ENCODE peak calls at places on chromosome 11, in four cellular contexts. One of them, this sample, is unnamed.
A peak's percentile ranks its signal among the peaks of the same experiment; 100 is the strongest.

GRCh38 chr11:69113646-69114340 is 41.9 kb upstream of the SMIM38 start:
- DNase-seq in sigmoid colon: no peak
- DNase-seq in lung: no peak
- DNase-seq in GM23338: no peak
- DNase-seq in this sample: no peak

GRCh38 chr11:63020671-63021255 is 5.1 kb upstream of the SLC22A8 start:
- DNase-seq in lung: no peak
- DNase-seq in GM23338: peak; percentile 86
- DNase-seq in sigmoid colon: no peak
- DNase-seq in this sample: no peak

GRCh38 chr11:130891326-130891725 is 25.0 kb downstream of the SNX19 start:
- DNase-seq in sigmoid colon: no peak
- DNase-seq in lung: no peak
- DNase-seq in GM23338: no peak
- DNase-seq in this sample: no peak

GRCh38 chr11:61109671-61110070 is 7.4 kb downstream of the CD5 start:
- DNase-seq in GM23338: no peak
- DNase-seq in sigmoid colon: peak; percentile 45
- DNase-seq in lung: no peak
- DNase-seq in this sample: no peak

GRCh38 chr11:46979358-46979757 is 42.8 kb downstream of the CSTPP1 start:
- DNase-seq in sigmoid colon: no peak
- DNase-seq in lung: no peak
- DNase-seq in GM23338: no peak
- DNase-seq in this sample: no peak

GRCh38 chr11:396511-396947 is 2.5 kb downstream of the PKP3 start:
- DNase-seq in GM23338: peak; percentile 52
- DNase-seq in sigmoid colon: no peak
- DNase-seq in lung: no peak
- DNase-seq in this sample: no peak

GRCh38 chr11:45161252-45162063 is 15.0 kb downstream of the PRDM11 start:
- DNase-seq in sigmoid colon: peak; percentile 69
- DNase-seq in GM23338: no peak
- DNase-seq in lung: no peak
- DNase-seq in this sample: peak; percentile 62

GRCh38 chr11:130449996-130450419 is 1.6 kb downstream of the ADAMTS15 start:
- DNase-seq in GM23338: peak; percentile 98
- DNase-seq in lung: peak; percentile 77
- DNase-seq in sigmoid colon: peak; percentile 92
- DNase-seq in this sample: peak; percentile 82

GRCh38 chr11:16252373-16252772 is 104.0 kb downstream of the SOX6 start:
- DNase-seq in GM23338: peak; percentile 74
- DNase-seq in lung: no peak
- DNase-seq in sigmoid colon: no peak
- DNase-seq in this sample: no peak

GRCh38 chr11:12070446-12071267 is 39.7 kb upstream of the MICAL2 start:
- DNase-seq in sigmoid colon: peak; percentile 75
- DNase-seq in lung: no peak
- DNase-seq in GM23338: no peak
- DNase-seq in this sample: peak; percentile 41

GRCh38 chr11:95715777-95716241 is 73.8 kb downstream of the FAM76B start:
- DNase-seq in lung: no peak
- DNase-seq in GM23338: peak; percentile 9
- DNase-seq in sigmoid colon: no peak
- DNase-seq in this sample: no peak

GRCh38 chr11:12684821-12685220 is 10.6 kb downstream of the TEAD1 start:
- DNase-seq in sigmoid colon: no peak
- DNase-seq in GM23338: peak; percentile 48
- DNase-seq in lung: no peak
- DNase-seq in this sample: no peak

GRCh38 chr11:44556735-44557409 is 8.6 kb upstream of the CD82 start:
- DNase-seq in GM23338: peak; percentile 81
- DNase-seq in sigmoid colon: peak; percentile 78
- DNase-seq in lung: peak; percentile 59
- DNase-seq in this sample: peak; percentile 49

GRCh38 chr11:35139883-35140282 is 912 bp downstream of the CD44 start:
- DNase-seq in GM23338: no peak
- DNase-seq in sigmoid colon: no peak
- DNase-seq in lung: no peak
- DNase-seq in this sample: no peak

GRCh38 chr11:65915101-65915820 is 3.6 kb downstream of the C11orf68 start:
- DNase-seq in GM23338: no peak
- DNase-seq in lung: no peak
- DNase-seq in sigmoid colon: no peak
- DNase-seq in this sample: no peak

GRCh38 chr11:47186937-47187681 is 875 bp upstream of the PACSIN3 start:
- DNase-seq in GM23338: peak; percentile 91
- DNase-seq in lung: no peak
- DNase-seq in sigmoid colon: peak; percentile 89
- DNase-seq in this sample: peak; percentile 91

GRCh38 chr11:2559527-2560311 is 114.9 kb downstream of the KCNQ1 start:
- DNase-seq in sigmoid colon: peak; percentile 40
- DNase-seq in lung: no peak
- DNase-seq in GM23338: no peak
- DNase-seq in this sample: peak; percentile 37

GRCh38 chr11:35144103-35144741 is 5.3 kb downstream of the CD44 start:
- DNase-seq in lung: peak; percentile 64
- DNase-seq in GM23338: no peak
- DNase-seq in sigmoid colon: no peak
- DNase-seq in this sample: no peak

GRCh38 chr11:132234878-132235277 is 864.5 kb downstream of the NTM start:
- DNase-seq in lung: no peak
- DNase-seq in sigmoid colon: no peak
- DNase-seq in GM23338: no peak
- DNase-seq in this sample: no peak

GRCh38 chr11:30879322-30880020 is 293.3 kb upstream of the MPPED2 start:
- DNase-seq in GM23338: no peak
- DNase-seq in sigmoid colon: no peak
- DNase-seq in lung: no peak
- DNase-seq in this sample: no peak

GRCh38 chr11:78694152-78694551 is 119.5 kb upstream of the NARS2 start:
- DNase-seq in GM23338: no peak
- DNase-seq in lung: no peak
- DNase-seq in sigmoid colon: no peak
- DNase-seq in this sample: no peak

GRCh38 chr11:8566613-8567210 is 27.3 kb downstream of the STK33 start:
- DNase-seq in lung: no peak
- DNase-seq in GM23338: peak; percentile 72
- DNase-seq in sigmoid colon: no peak
- DNase-seq in this sample: no peak

GRCh38 chr11:90220391-90220790 is 2.5 kb downstream of the CHORDC1 start:
- DNase-seq in GM23338: no peak
- DNase-seq in sigmoid colon: no peak
- DNase-seq in lung: no peak
- DNase-seq in this sample: no peak
- TF ChIP-seq CTCF in GM23338: no peak
- TF ChIP-seq CTCF in sigmoid colon: no peak
- TF ChIP-seq CTCF in lung: no peak
- TF ChIP-seq CTCF in this sample: no peak

DNA sequence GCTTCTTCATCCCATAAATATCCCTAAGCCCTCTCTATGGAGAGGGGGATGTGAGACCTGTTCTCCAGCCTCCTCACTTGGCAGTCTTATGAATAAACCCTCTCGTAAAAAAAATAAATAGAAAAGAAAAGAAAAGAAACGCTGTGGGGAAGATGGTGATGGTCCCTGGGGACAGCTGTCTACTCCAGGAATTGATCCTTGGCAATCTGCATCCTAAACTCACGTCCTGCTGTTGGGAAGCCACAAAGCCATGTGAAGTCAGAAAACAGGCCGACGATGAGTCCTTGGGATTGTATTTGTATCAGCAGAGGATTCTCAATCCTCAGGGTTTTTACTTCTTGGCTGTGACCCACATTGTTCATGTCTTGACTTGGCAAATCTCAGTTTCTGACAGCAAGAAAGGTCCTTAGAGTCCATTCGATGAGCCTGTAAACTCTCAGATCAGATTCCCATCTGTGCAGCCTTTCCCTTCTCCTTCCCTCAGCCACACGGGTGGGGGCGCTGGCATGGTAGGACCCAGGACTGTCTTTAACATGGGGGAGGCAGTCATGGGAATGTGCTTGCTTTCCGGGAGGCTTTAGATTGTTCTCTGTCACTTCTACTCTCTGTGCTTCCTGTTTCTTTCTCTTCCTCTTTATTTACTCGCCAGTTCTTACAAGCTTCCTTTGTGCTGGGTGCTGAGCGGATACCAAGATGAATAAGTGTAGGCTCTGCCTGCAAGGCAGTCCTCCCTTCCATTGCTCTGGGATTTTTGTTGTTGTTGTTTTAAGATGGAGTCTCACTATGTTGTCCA is 24.9 kb downstream of the TCP11L1 start:
- DNase-seq in GM23338: peak; percentile 18
- DNase-seq in lung: no peak
- DNase-seq in sigmoid colon: no peak
- DNase-seq in this sample: no peak
- H3K4me1 ChIP-seq in GM23338: peaks cover 5% of the 10 kb centered on the region
- H3K4me1 ChIP-seq in lung: no peaks in the 10 kb centered on the region
- H3K4me1 ChIP-seq in sigmoid colon: peaks cover 63% of the 10 kb centered on the region
- H3K4me1 ChIP-seq in this sample: no peaks in the 10 kb centered on the region

GRCh38 chr11:32312865-32313403 is 122.4 kb downstream of the WT1 start:
- DNase-seq in GM23338: peak; percentile 89
- DNase-seq in sigmoid colon: no peak
- DNase-seq in lung: peak; percentile 35
- DNase-seq in this sample: no peak
- TF ChIP-seq CTCF in GM23338: peak; percentile 78
- TF ChIP-seq CTCF in sigmoid colon: no peak
- TF ChIP-seq CTCF in lung: peak; percentile 2
- TF ChIP-seq CTCF in this sample: peak; percentile 17

DNA sequence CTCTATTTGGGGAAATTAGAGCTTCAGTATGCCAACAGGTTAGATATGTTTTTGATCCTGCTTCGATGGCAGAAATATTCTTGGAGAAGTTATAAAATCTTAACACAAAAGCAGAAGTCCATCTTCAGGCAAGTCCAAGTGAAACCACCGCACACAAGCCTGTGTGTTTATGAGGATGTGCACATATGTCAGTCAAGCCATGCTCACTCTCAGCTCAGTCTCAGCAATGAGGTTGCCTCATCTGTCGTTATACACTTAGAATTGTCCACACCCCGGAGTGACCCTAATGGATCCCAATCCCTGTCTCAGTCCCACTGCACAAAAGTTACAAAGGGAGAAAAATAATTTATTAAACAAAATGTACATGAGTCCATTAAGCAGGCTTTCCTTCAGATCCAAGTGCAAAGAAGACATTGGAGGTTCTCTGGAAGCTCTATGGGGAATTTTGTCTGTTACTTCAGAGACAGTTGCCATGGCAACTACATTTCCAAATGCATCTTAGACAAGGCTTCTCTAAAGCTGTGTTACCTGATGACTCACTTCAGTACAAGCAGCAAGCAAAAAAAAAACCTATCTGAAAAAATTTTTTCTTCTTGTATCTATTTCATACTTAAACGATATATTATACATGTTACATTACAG is 24.4 kb downstream of the OR8B12 start:
- DNase-seq in GM23338: peak; percentile 24
- DNase-seq in lung: no peak
- DNase-seq in sigmoid colon: no peak
- DNase-seq in this sample: no peak
- H3K4me1 ChIP-seq in GM23338: no peaks in the 10 kb centered on the region
- H3K4me1 ChIP-seq in lung: no peaks in the 10 kb centered on the region
- H3K4me1 ChIP-seq in sigmoid colon: no peaks in the 10 kb centered on the region
- H3K4me1 ChIP-seq in this sample: no peaks in the 10 kb centered on the region

This sample was measured in psoas muscle.